ENCODE peak calls at places on chromosome 16, in eight cellular contexts. Z, T, E, P, J, R, G and K are unnamed samples.

GRCh38 chr16:50153648-50154368 is 702 bp downstream of the TENT4B start:
- DNase-seq in Z (peak), T (peak), E (peak), P (no peak), J (peak), R (peak), G (no peak), K (peak)

GRCh38 chr16:68417711-68418301 is 30.5 kb downstream of the SMPD3 start:
- DNase-seq in Z (peak), T (no peak), E (peak), P (no peak), J (no peak), R (peak), G (no peak), K (no peak)

GRCh38 chr16:23584186-23585076 is 11.7 kb downstream of the NDUFAB1 start:
- DNase-seq in Z (no peak), T (no peak), E (no peak), P (no peak), J (no peak), R (no peak), G (no peak), K (peak)

GRCh38 chr16:23013484-23013883 is 135.8 kb downstream of the USP31 start:
- DNase-seq in Z (no peak), T (no peak), E (no peak), P (peak), J (no peak), R (no peak), G (no peak), K (peak)

GRCh38 chr16:23155445-23156049 is 6.3 kb upstream of the USP31 start:
- DNase-seq in Z (no peak), T (no peak), E (no peak), P (no peak), J (peak), R (no peak), G (peak), K (peak)

GRCh38 chr16:22098538-22099255 is 6.4 kb downstream of the VWA3A start:
- DNase-seq in Z (no peak), T (no peak), E (peak), P (peak), J (peak), R (no peak), G (peak), K (peak)

GRCh38 chr16:4990415-4990814 is 32.3 kb downstream of the SEC14L5 start:
- DNase-seq in Z (no peak), T (no peak), E (no peak), P (no peak), J (no peak), R (no peak), G (no peak), K (no peak)

GRCh38 chr16:23114131-23114904 is 34.9 kb downstream of the USP31 start:
- DNase-seq in Z (peak), T (no peak), E (no peak), P (no peak), J (no peak), R (no peak), G (no peak), K (no peak)

GRCh38 chr16:84791088-84791487 is 28.7 kb upstream of the CRISPLD2 start:
- DNase-seq in Z (no peak), T (no peak), E (no peak), P (no peak), J (no peak), R (no peak), G (peak), K (no peak)

GRCh38 chr16:980595-980854 is 1.0 kb upstream of the SOX8 start:
- DNase-seq in Z (no peak), T (no peak), E (no peak), P (no peak), J (no peak), R (no peak), G (no peak), K (no peak)
- H3K4me3 ChIP-seq in Z (peak), T (peak), E (no peak), P (no peak), J (no peak), R (peak), G (no peak), K (no peak)

DNA sequence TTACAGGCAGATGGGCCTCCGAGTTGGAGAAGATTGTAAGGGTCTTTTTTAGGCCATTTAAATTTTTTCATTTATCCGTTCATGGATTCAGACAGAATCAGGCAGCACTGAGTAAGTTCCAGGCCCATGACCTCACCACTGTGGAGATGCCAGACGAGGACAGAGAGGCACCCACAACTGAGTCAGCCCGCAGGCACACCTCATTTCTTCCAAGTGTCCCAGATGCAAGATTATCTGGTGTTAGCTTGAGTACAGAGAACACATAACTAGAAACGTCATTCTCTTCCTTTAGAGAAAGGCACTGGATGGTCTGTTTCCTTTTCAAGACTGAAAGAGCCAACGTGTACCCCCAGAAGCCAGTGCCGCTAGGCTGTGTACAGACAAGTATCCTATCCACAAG is 16.9 kb downstream of the CLEC16A start:
- DNase-seq in Z (no peak), T (no peak), E (peak), P (peak), J (peak), R (no peak), G (peak), K (peak)
- TF ChIP-seq CTCF in Z (no peak), T (no peak), E (no peak), P (no peak), J (no peak), R (no peak), G (no peak), K (no peak)

GRCh38 chr16:75260856-75261589 is 9.6 kb upstream of the BCAR1 start:
- DNase-seq in Z (no peak), T (no peak), E (no peak), P (no peak), J (no peak), R (no peak), G (no peak), K (no peak)
- H3K4me3 ChIP-seq in Z (no peak), T (no peak), E (no peak), P (no peak), J (no peak), R (no peak), G (no peak), K (no peak)

GRCh38 chr16:2386990-2387389 is 42.3 kb upstream of the CCNF start:
- DNase-seq in Z (no peak), T (no peak), E (no peak), P (no peak), J (no peak), R (no peak), G (no peak), K (peak)
- TF ChIP-seq CTCF in Z (no peak), T (no peak), E (peak), P (peak), J (no peak), R (no peak), G (peak), K (peak)

GRCh38 chr16:53055603-53056527 is 1.1 kb downstream of the CHD9 start:
- DNase-seq in Z (peak), T (no peak), E (peak), P (peak), J (peak), R (no peak), G (peak), K (peak)

GRCh38 chr16:53056528-53056881 is 1.7 kb downstream of the CHD9 start:
- DNase-seq in Z (no peak), T (no peak), E (no peak), P (peak), J (peak), R (no peak), G (peak), K (peak)

GRCh38 chr16:53053967-53054669 is 673 bp upstream of the CHD9 start:
- DNase-seq in Z (peak), T (no peak), E (no peak), P (peak), J (no peak), R (peak), G (peak), K (peak)

GRCh38 chr16:53054670-53055485 is at the start of gene CHD9:
- DNase-seq in Z (peak), T (peak), E (peak), P (peak), J (peak), R (peak), G (peak), K (peak)

DNA sequence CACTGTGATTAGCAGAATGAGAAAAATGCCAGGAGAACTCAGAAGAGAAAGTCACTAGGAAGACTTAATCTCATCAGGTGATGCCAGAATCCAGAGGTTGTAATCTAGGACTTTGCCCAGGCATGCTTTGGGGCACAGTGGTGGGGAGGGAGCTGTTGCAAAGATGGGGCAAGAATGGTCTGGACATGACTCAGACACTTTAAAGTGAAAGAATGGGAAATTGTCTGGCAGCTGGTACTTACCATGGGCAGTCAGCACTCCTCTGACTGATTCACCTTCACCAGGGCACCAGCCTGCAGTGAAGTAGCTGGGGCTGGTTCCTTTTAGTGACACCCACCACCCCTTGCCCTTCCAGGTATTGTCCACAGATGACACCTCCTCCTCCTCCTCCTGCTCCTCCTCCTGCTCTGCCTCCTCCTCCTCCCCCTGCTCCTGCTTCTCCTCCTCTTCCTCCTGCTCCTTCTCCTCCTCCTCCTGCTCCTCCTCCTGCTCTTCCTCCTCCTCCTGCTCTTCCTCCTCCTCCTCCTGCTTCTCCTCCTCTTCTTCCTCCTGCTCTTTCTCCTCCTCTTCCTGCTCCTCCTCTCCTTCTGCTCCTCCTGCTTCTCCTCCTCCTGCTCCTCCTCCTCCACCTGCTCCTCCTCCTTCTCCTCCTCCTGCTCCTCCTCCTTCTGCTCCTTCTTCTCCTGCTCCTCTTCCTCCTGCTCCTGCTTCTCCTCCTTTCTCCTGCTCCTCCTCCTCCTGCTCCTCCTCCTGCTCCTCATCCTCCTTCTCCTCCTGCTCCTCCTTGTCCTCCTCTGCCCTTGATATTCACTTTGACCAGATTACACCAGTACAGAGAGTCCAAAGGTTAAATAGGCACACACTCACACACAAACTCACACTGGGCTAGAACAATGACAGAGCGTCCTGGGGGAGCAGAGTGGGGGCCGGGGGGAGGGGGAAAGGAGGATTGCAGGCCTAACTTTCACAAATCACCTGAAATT is at the start of gene CHD9NB:
- DNase-seq in Z (peak), T (no peak), E (peak), P (peak), J (peak), R (peak), G (peak), K (peak)
- H3K4me3 ChIP-seq in Z (no peak), T (no peak), E (peak), P (peak), J (peak), R (peak), G (peak), K (peak)

DNA sequence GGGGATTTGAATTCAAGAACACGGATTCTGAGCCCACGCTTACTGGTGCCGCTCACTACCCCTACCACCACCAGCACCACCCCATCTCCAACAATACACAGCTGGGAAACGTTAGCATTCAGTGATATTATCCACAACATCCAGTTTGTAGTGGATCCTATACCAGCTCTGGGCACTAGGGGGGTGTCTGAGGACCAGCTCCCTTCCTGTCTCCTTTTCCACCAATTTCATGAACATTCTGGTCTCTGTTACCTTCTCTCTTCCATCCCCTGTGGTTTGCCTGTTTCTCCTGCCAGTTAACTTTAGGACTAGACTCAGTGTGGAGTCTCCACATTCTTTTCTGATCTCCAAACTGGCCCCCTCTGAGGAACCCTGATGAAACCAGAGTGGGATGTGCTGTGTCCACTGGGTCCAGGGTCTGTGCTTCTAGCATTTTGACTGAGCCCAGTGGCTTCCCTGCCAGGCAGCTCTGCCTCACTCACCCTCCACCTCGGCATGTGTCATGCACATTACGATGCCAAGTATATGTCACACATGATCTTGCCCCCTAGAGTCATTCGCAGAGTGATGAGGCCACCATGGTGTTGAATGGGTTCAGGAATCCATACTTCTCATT is 187.0 kb upstream of the CDH13 start:
- DNase-seq in Z (no peak), T (no peak), E (no peak), P (peak), J (peak), R (no peak), G (no peak), K (peak)
- TF ChIP-seq CTCF in Z (no peak), T (no peak), E (peak), P (peak), J (peak), R (no peak), G (peak), K (peak)

GRCh38 chr16:1153480-1154160 is 714 bp downstream of the CACNA1H start:
- DNase-seq in Z (no peak), T (no peak), E (no peak), P (no peak), J (no peak), R (no peak), G (no peak), K (no peak)
- H3K4me3 ChIP-seq in Z (peak), T (no peak), E (no peak), P (peak), J (no peak), R (no peak), G (peak), K (peak)

GRCh38 chr16:67017810-67018488 is 11.0 kb upstream of the CBFB start:
- DNase-seq in Z (peak), T (peak), E (peak), P (peak), J (peak), R (peak), G (peak), K (peak)
- TF ChIP-seq CTCF in Z (peak), T (peak), E (peak), P (peak), J (peak), R (peak), G (peak), K (peak)

GRCh38 chr16:54645328-54645727 is 285.3 kb upstream of the IRX5 start:
- DNase-seq in Z (peak), T (no peak), E (no peak), P (no peak), J (no peak), R (peak), G (no peak), K (no peak)
- H3K4me3 ChIP-seq in Z (no peak), T (no peak), E (no peak), P (no peak), J (no peak), R (no peak), G (no peak), K (no peak)

DNA sequence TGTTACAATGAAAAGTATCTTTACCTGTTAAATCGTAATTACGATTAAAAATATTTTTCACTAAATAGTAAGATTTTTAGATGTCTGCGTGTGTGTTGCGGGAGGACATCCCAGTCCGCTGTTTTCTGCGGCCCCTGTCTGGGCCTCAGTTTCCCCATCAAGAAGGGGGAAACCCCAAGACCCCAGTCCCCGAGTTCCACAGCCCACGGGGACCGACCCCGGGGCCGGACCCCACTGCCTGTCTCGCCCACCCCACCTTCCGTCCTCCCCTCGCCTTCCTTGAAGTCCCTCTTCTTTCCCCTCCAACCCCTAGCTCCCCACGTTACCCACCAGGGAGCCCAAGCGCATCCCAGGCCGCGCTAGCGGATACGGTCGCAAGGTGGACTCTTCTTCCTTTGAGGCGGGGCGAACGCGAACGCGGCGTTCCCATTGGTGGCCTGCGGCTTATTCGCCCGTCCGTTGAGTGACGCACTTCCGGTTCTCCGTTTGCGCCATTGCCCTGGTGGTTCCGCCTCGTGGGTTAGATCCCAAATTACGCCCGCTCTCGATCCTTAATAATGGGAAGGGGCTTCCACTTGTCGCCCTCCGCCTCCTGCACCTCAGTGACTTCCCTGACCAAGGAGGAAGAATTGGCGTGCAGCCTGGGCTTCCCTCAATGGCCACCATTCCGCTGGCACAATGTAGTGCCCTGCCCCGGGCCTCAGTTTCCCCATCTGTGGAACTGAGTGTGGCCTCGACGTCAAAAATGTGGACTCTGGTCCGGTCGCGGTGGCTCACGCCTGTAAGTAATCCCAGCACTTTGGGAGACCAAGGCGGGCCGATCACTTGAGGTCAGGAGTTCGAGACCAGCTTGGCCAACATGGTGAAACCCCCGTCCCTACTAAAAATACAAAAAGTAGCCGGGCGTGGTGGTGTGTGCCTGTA is at the start of gene NSMCE1:
- DNase-seq in Z (peak), T (peak), E (peak), P (peak), J (peak), R (peak), G (peak), K (peak)
- TF ChIP-seq CTCF in Z (peak), T (no peak), E (peak), P (peak), J (peak), R (no peak), G (no peak), K (peak)